ENCODE peak calls at places on chromosomes 5 and 9, in six cellular contexts. N, X, O, H, T and E are unnamed samples.
A peak's percentile ranks its signal among the peaks of the same experiment; 100 is the strongest.

GRCh38 chr9:119698535-119698934 is 329.3 kb upstream of the BRINP1 start:
- DNase-seq in N (no peak), X (no peak), O (no peak), H (no peak), T (no peak), E (no peak)

GRCh38 chr9:12426198-12426864 is 266.9 kb upstream of the TYRP1 start:
- DNase-seq in N (no peak), X (no peak), O (no peak), H (peak; percentile 21), T (no peak), E (peak; percentile 0)

GRCh38 chr5:172756764-172757393 is 14.1 kb downstream of the DUSP1 start:
- DNase-seq in N (no peak), X (no peak), O (no peak), H (no peak), T (no peak), E (no peak)

GRCh38 chr9:35688558-35689350 is 971 bp downstream of the TPM2 start:
- DNase-seq in N (no peak), X (no peak), O (no peak), H (peak; percentile 72), T (peak; percentile 33), E (no peak)

GRCh38 chr9:93589688-93590087 is 13.3 kb downstream of the PHF2 start:
- DNase-seq in N (no peak), X (no peak), O (no peak), H (peak; percentile 34), T (no peak), E (no peak)

GRCh38 chr9:88998506-88998905 is 7.2 kb downstream of the S1PR3 start:
- DNase-seq in N (no peak), X (no peak), O (no peak), H (peak; percentile 43), T (no peak), E (no peak)

GRCh38 chr9:124697326-124698200 is 73.5 kb downstream of the NR6A1 start:
- DNase-seq in N (no peak), X (no peak), O (no peak), H (peak; percentile 69), T (no peak), E (no peak)

GRCh38 chr5:113359419-113359818 is 75.4 kb downstream of the TSSK1B start:
- DNase-seq in N (no peak), X (no peak), O (no peak), H (no peak), T (no peak), E (no peak)

GRCh38 chr9:96218821-96219614 is 83.0 kb downstream of the HSD17B3 start:
- DNase-seq in N (no peak), X (no peak), O (no peak), H (no peak), T (no peak), E (no peak)

GRCh38 chr5:171992305-171992704 is 14.1 kb downstream of the FBXW11 start:
- DNase-seq in N (no peak), X (no peak), O (no peak), H (no peak), T (no peak), E (no peak)

GRCh38 chr9:111108946-111109345 is 70.7 kb upstream of the LPAR1 start:
- DNase-seq in N (no peak), X (no peak), O (no peak), H (peak; percentile 76), T (no peak), E (no peak)

GRCh38 chr5:21067724-21068123 is 1079.7 kb upstream of the CDH18 start:
- DNase-seq in N (no peak), X (no peak), O (no peak), H (no peak), T (no peak), E (no peak)

GRCh38 chr9:120182011-120182410 is 398.0 kb downstream of the CDK5RAP2 start:
- DNase-seq in N (no peak), X (no peak), O (no peak), H (no peak), T (no peak), E (no peak)

GRCh38 chr5:34748431-34748830 is 90.5 kb upstream of the TTC23L start:
- DNase-seq in N (no peak), X (no peak), O (no peak), H (no peak), T (no peak), E (no peak)

GRCh38 chr9:85156652-85157051 is 487.1 kb downstream of the NTRK2 start:
- DNase-seq in N (no peak), X (no peak), O (no peak), H (no peak), T (no peak), E (no peak)

GRCh38 chr5:80516826-80517225 is 28.9 kb downstream of the FAM151B start:
- DNase-seq in N (no peak), X (peak; percentile 69), O (peak; percentile 5), H (peak; percentile 56), T (peak; percentile 90), E (no peak)

GRCh38 chr5:135944967-135945560 is 9.7 kb downstream of the LECT2 start:
- DNase-seq in N (no peak), X (peak; percentile 66), O (peak; percentile 78), H (peak; percentile 94), T (peak; percentile 71), E (peak; percentile 89)

GRCh38 chr9:37104183-37104889 is 16.0 kb upstream of the ZCCHC7 start:
- DNase-seq in N (no peak), X (no peak), O (no peak), H (peak; percentile 72), T (no peak), E (no peak)

GRCh38 chr9:36204906-36205547 is 14.3 kb downstream of the CLTA start:
- DNase-seq in N (no peak), X (peak; percentile 6), O (no peak), H (no peak), T (no peak), E (no peak)

GRCh38 chr5:132674671-132675506 is 1.1 kb downstream of the IL4 start:
- DNase-seq in N (no peak), X (peak; percentile 52), O (peak; percentile 23), H (peak; percentile 95), T (no peak), E (no peak)

GRCh38 chr9:92618633-92619225 is 51.2 kb downstream of the IPPK start:
- DNase-seq in N (no peak), X (no peak), O (no peak), H (no peak), T (no peak), E (no peak)

GRCh38 chr5:33808699-33809098 is 83.1 kb downstream of the ADAMTS12 start:
- DNase-seq in N (no peak), X (no peak), O (no peak), H (no peak), T (no peak), E (no peak)

GRCh38 chr9:128034821-128035764 is 32.0 kb downstream of the NAIF1 start:
- DNase-seq in N (peak; percentile 55), X (peak; percentile 79), O (peak; percentile 83), H (peak; percentile 91), T (peak; percentile 74), E (peak; percentile 88)

GRCh38 chr5:178504340-178504960 is 85.7 kb downstream of the COL23A1 start:
- DNase-seq in N (no peak), X (no peak), O (no peak), H (no peak), T (no peak), E (no peak)

GRCh38 chr9:124771867-124772621 is 933 bp upstream of the NR6A1 start:
- DNase-seq in N (peak; percentile 75), X (peak; percentile 77), O (peak; percentile 81), H (peak; percentile 85), T (peak; percentile 87), E (peak; percentile 66)

GRCh38 chr5:16690243-16690839 is 73.5 kb upstream of the RETREG1 start:
- DNase-seq in N (no peak), X (peak; percentile 73), O (peak; percentile 41), H (peak; percentile 63), T (peak; percentile 21), E (peak; percentile 50)

GRCh38 chr5:17860660-17861315 is 226.5 kb downstream of the TAF11L14 start:
- DNase-seq in N (no peak), X (no peak), O (no peak), H (no peak), T (no peak), E (peak; percentile 31)

GRCh38 chr9:113129466-113129865 is 21.3 kb upstream of the SLC31A2 start:
- DNase-seq in N (no peak), X (no peak), O (no peak), H (no peak), T (no peak), E (no peak)

GRCh38 chr5:15763754-15764153 is 263.8 kb downstream of the FBXL7 start:
- DNase-seq in N (no peak), X (no peak), O (no peak), H (peak; percentile 10), T (peak; percentile 33), E (no peak)

GRCh38 chr5:151051066-151051930 is 29.5 kb downstream of the TNIP1 start:
- DNase-seq in N (peak; percentile 82), X (peak; percentile 86), O (peak; percentile 43), H (peak; percentile 89), T (peak; percentile 73), E (peak; percentile 70)

GRCh38 chr5:107011530-107012115 is 659.1 kb downstream of the EFNA5 start:
- DNase-seq in N (peak; percentile 19), X (no peak), O (no peak), H (peak; percentile 2), T (peak; percentile 83), E (no peak)

GRCh38 chr5:88862547-88863175 is 20.3 kb downstream of the MEF2C start:
- DNase-seq in N (no peak), X (no peak), O (no peak), H (no peak), T (no peak), E (no peak)

GRCh38 chr9:101352892-101353462 is 31.8 kb downstream of the BAAT start:
- DNase-seq in N (no peak), X (no peak), O (no peak), H (no peak), T (no peak), E (no peak)

GRCh38 chr9:11233693-11234092 is 620.9 kb upstream of the PTPRD start:
- DNase-seq in N (no peak), X (no peak), O (no peak), H (no peak), T (no peak), E (no peak)

GRCh38 chr5:37665889-37666288 is 174.0 kb downstream of the GDNF start:
- DNase-seq in N (peak; percentile 80), X (no peak), O (no peak), H (peak; percentile 29), T (peak; percentile 89), E (no peak)

GRCh38 chr9:125752070-125752628 is 5.0 kb downstream of the PBX3 start:
- DNase-seq in N (no peak), X (no peak), O (no peak), H (no peak), T (no peak), E (no peak)